ENCODE peak calls at places on chromosomes 5 and 9, in seven cellular contexts. M, T, C, G, O, A and X are unnamed samples.

GRCh38 chr9:87198716-87199115 is 251.4 kb upstream of the GAS1 start:
- DNase-seq in O (no peak), C (no peak), M (peak; percentile 63), T (peak; percentile 34), G (no peak), A (no peak), X (no peak)

GRCh38 chr5:66326276-66326675 is 182.2 kb downstream of the SREK1 start:
- DNase-seq in A (no peak), T (peak; percentile 35), M (no peak), G (no peak), C (no peak), O (no peak), X (no peak)

GRCh38 chr5:126998895-126999570 is 31.3 kb downstream of the MARCHF3 start:
- DNase-seq in G (no peak), M (no peak), O (no peak), A (no peak), C (no peak), T (no peak), X (no peak)

GRCh38 chr5:102678267-102679058 is 76.6 kb upstream of the PAM start:
- DNase-seq in G (no peak), M (peak; percentile 84), A (peak; percentile 85), T (peak; percentile 23), O (no peak), C (no peak), X (no peak)

GRCh38 chr5:163696270-163696887 is 191.0 kb downstream of the MAT2B start:
- DNase-seq in O (peak; percentile 62), M (peak; percentile 83), A (peak; percentile 51), T (peak; percentile 87), G (no peak), C (peak; percentile 54), X (peak; percentile 41)

GRCh38 chr5:17732351-17732923 is 98.2 kb downstream of the TAF11L14 start:
- DNase-seq in A (no peak), C (no peak), G (no peak), T (no peak), M (no peak), O (no peak), X (no peak)

GRCh38 chr5:123035950-123036390 is 555 bp downstream of the PPIC start:
- DNase-seq in O (no peak), M (peak; percentile 56), T (peak; percentile 61), G (no peak), C (no peak), A (no peak), X (no peak)

GRCh38 chr9:137448569-137448962 is 7.4 kb upstream of the ENTPD8 start:
- DNase-seq in G (no peak), T (no peak), C (no peak), A (no peak), O (no peak), M (no peak), X (no peak)

GRCh38 chr9:13411827-13412226 is 132.3 kb upstream of the MPDZ start:
- DNase-seq in C (no peak), T (peak; percentile 44), G (no peak), O (no peak), A (no peak), M (no peak), X (no peak)

GRCh38 chr5:109411175-109411514 is 1.4 kb upstream of the PJA2 start:
- DNase-seq in T (no peak), M (no peak), O (no peak), A (no peak), G (no peak), C (no peak), X (no peak)

GRCh38 chr5:125453011-125453410 is 706.6 kb upstream of the ZNF608 start:
- DNase-seq in M (no peak), O (no peak), C (no peak), G (no peak), A (no peak), T (no peak), X (no peak)

GRCh38 chr9:20552874-20553624 is 69.2 kb downstream of the MLLT3 start:
- DNase-seq in A (no peak), M (peak; percentile 62), G (no peak), C (no peak), T (peak; percentile 29), O (no peak), X (no peak)

GRCh38 chr9:95363051-95363841 is 45.7 kb upstream of the FANCC start:
- DNase-seq in A (no peak), G (no peak), T (peak; percentile 38), C (no peak), O (no peak), M (peak; percentile 51), X (peak; percentile 7)

GRCh38 chr5:112637343-112637742 is 100.3 kb upstream of the APC start:
- DNase-seq in A (no peak), T (peak; percentile 6), C (no peak), G (no peak), O (no peak), M (no peak), X (no peak)

GRCh38 chr5:17951392-17952169 is 317.3 kb downstream of the TAF11L14 start:
- DNase-seq in C (no peak), T (no peak), G (no peak), M (no peak), O (no peak), A (no peak), X (no peak)

GRCh38 chr9:99059074-99059894 is 45.6 kb upstream of the TGFBR1 start:
- DNase-seq in C (peak; percentile 74), A (no peak), O (no peak), T (no peak), G (no peak), M (no peak), X (no peak)

GRCh38 chr5:72226950-72227349 is 93.1 kb downstream of the MRPS27 start:
- DNase-seq in G (no peak), O (no peak), M (no peak), C (no peak), T (no peak), A (no peak), X (no peak)

GRCh38 chr5:112023766-112024165 is 266.8 kb upstream of the NREP start:
- DNase-seq in O (no peak), G (no peak), M (no peak), C (no peak), T (no peak), A (no peak), X (no peak)

GRCh38 chr9:125586173-125586512 is 120.9 kb downstream of the MAPKAP1 start:
- DNase-seq in C (no peak), A (no peak), T (no peak), G (no peak), M (no peak), O (no peak), X (no peak)

GRCh38 chr5:4048398-4048797 is 452.8 kb downstream of the IRX1 start:
- DNase-seq in A (no peak), G (no peak), C (no peak), M (no peak), T (no peak), O (no peak), X (no peak)

GRCh38 chr9:121700165-121700830 is 48.9 kb downstream of the DAB2IP start:
- DNase-seq in O (no peak), T (peak; percentile 48), A (no peak), G (no peak), M (peak; percentile 35), C (no peak), X (no peak)

GRCh38 chr9:136572003-136572595 is 26.3 kb upstream of the NOTCH1 start:
- DNase-seq in C (no peak), O (no peak), T (peak; percentile 81), M (peak; percentile 82), G (no peak), A (peak; percentile 39), X (peak; percentile 16)

GRCh38 chr9:81416476-81417298 is 272.7 kb downstream of the TLE1 start:
- DNase-seq in O (peak; percentile 51), M (peak; percentile 82), A (no peak), G (no peak), C (no peak), T (no peak), X (no peak)

GRCh38 chr9:83630938-83631457 is 8.1 kb downstream of the IDNK start:
- DNase-seq in C (no peak), G (no peak), M (peak; percentile 20), T (no peak), O (no peak), A (no peak), X (no peak)

GRCh38 chr9:36632892-36633291 is 60.2 kb downstream of the MELK start:
- DNase-seq in M (peak; percentile 21), T (peak; percentile 66), C (peak; percentile 5), G (no peak), A (no peak), O (no peak), X (no peak)